ENCODE peak calls at places on chromosome 1, in ten cellular contexts. One of them, this sample, is unnamed.

GRCh38 chr1:94044290-94044790 is 76.6 kb downstream of the ABCA4 start:
- DNase-seq in activated naive CD4-positive, alpha-beta T cell treated with anti-CD3 and anti-CD28 coated beads, Interleukin-2, amount 10 ng/mL, durations not matched to agents 7 days and 5 days: no peak
- DNase-seq in activated CD8-positive, alpha-beta memory T cell treated with anti-CD3 and anti-CD28 coated beads for 24 hours: no peak
- DNase-seq in stimulated activated CD8-positive, alpha-beta memory T cell treated with anti-CD3 and anti-CD28 coated beads, Interleukin-7, amount 100 ng/mL, for 48 hours: no peak
- DNase-seq in activated CD4-positive, alpha-beta T cell treated with anti-CD3 and anti-CD28 coated beads, Interleukin-2, amount 50 U/mL, for 1 hour: no peak
- DNase-seq in AG08396: no peak
- DNase-seq in SW480: no peak
- DNase-seq in naive thymus-derived CD8-positive, alpha-beta T cell: no peak
- DNase-seq in stimulated activated CD4-positive, alpha-beta T cell treated with anti-CD3 and anti-CD28 coated beads, Interleukin-1b, Interleukin-23, amount 100 ng/mL, for 24 hours: no peak
- DNase-seq in cerebellar cortex: no peak
- DNase-seq in this sample: no peak

GRCh38 chr1:172399369-172400072 is 21.0 kb upstream of the C1orf105 start:
- DNase-seq in stimulated activated CD8-positive, alpha-beta memory T cell treated with anti-CD3 and anti-CD28 coated beads, Interleukin-7, amount 100 ng/mL, for 48 hours: no peak
- DNase-seq in naive thymus-derived CD8-positive, alpha-beta T cell: no peak
- DNase-seq in stimulated activated CD4-positive, alpha-beta T cell treated with anti-CD3 and anti-CD28 coated beads, Interleukin-1b, Interleukin-23, amount 100 ng/mL, for 24 hours: no peak
- DNase-seq in activated naive CD4-positive, alpha-beta T cell treated with anti-CD3 and anti-CD28 coated beads, Interleukin-2, amount 10 ng/mL, durations not matched to agents 7 days and 5 days: peak
- DNase-seq in activated CD4-positive, alpha-beta T cell treated with anti-CD3 and anti-CD28 coated beads, Interleukin-2, amount 50 U/mL, for 1 hour: no peak
- DNase-seq in AG08396: peak
- DNase-seq in cerebellar cortex: peak
- DNase-seq in activated CD8-positive, alpha-beta memory T cell treated with anti-CD3 and anti-CD28 coated beads for 24 hours: peak
- DNase-seq in SW480: peak
- DNase-seq in this sample: peak

GRCh38 chr1:223340637-223341036 is 23.3 kb downstream of the SUSD4 start:
- DNase-seq in naive thymus-derived CD8-positive, alpha-beta T cell: no peak
- DNase-seq in activated naive CD4-positive, alpha-beta T cell treated with anti-CD3 and anti-CD28 coated beads, Interleukin-2, amount 10 ng/mL, durations not matched to agents 7 days and 5 days: no peak
- DNase-seq in cerebellar cortex: no peak
- DNase-seq in AG08396: no peak
- DNase-seq in SW480: peak
- DNase-seq in stimulated activated CD8-positive, alpha-beta memory T cell treated with anti-CD3 and anti-CD28 coated beads, Interleukin-7, amount 100 ng/mL, for 48 hours: no peak
- DNase-seq in stimulated activated CD4-positive, alpha-beta T cell treated with anti-CD3 and anti-CD28 coated beads, Interleukin-1b, Interleukin-23, amount 100 ng/mL, for 24 hours: no peak
- DNase-seq in activated CD4-positive, alpha-beta T cell treated with anti-CD3 and anti-CD28 coated beads, Interleukin-2, amount 50 U/mL, for 1 hour: no peak
- DNase-seq in activated CD8-positive, alpha-beta memory T cell treated with anti-CD3 and anti-CD28 coated beads for 24 hours: no peak
- DNase-seq in this sample: no peak

GRCh38 chr1:227789042-227789880 is 26.2 kb upstream of the PRSS38 start:
- DNase-seq in cerebellar cortex: peak
- DNase-seq in naive thymus-derived CD8-positive, alpha-beta T cell: no peak
- DNase-seq in SW480: no peak
- DNase-seq in activated naive CD4-positive, alpha-beta T cell treated with anti-CD3 and anti-CD28 coated beads, Interleukin-2, amount 10 ng/mL, durations not matched to agents 7 days and 5 days: no peak
- DNase-seq in activated CD8-positive, alpha-beta memory T cell treated with anti-CD3 and anti-CD28 coated beads for 24 hours: peak
- DNase-seq in stimulated activated CD4-positive, alpha-beta T cell treated with anti-CD3 and anti-CD28 coated beads, Interleukin-1b, Interleukin-23, amount 100 ng/mL, for 24 hours: no peak
- DNase-seq in stimulated activated CD8-positive, alpha-beta memory T cell treated with anti-CD3 and anti-CD28 coated beads, Interleukin-7, amount 100 ng/mL, for 48 hours: no peak
- DNase-seq in activated CD4-positive, alpha-beta T cell treated with anti-CD3 and anti-CD28 coated beads, Interleukin-2, amount 50 U/mL, for 1 hour: no peak
- DNase-seq in AG08396: peak
- DNase-seq in this sample: no peak

GRCh38 chr1:226951286-226952120 is 11.4 kb downstream of the COQ8A start:
- DNase-seq in activated CD4-positive, alpha-beta T cell treated with anti-CD3 and anti-CD28 coated beads, Interleukin-2, amount 50 U/mL, for 1 hour: no peak
- DNase-seq in cerebellar cortex: no peak
- DNase-seq in activated naive CD4-positive, alpha-beta T cell treated with anti-CD3 and anti-CD28 coated beads, Interleukin-2, amount 10 ng/mL, durations not matched to agents 7 days and 5 days: no peak
- DNase-seq in naive thymus-derived CD8-positive, alpha-beta T cell: no peak
- DNase-seq in stimulated activated CD8-positive, alpha-beta memory T cell treated with anti-CD3 and anti-CD28 coated beads, Interleukin-7, amount 100 ng/mL, for 48 hours: no peak
- DNase-seq in SW480: no peak
- DNase-seq in activated CD8-positive, alpha-beta memory T cell treated with anti-CD3 and anti-CD28 coated beads for 24 hours: no peak
- DNase-seq in AG08396: no peak
- DNase-seq in stimulated activated CD4-positive, alpha-beta T cell treated with anti-CD3 and anti-CD28 coated beads, Interleukin-1b, Interleukin-23, amount 100 ng/mL, for 24 hours: no peak
- DNase-seq in this sample: no peak

GRCh38 chr1:17547271-17547670 is 7.8 kb downstream of the ARHGEF10L start:
- DNase-seq in naive thymus-derived CD8-positive, alpha-beta T cell: no peak
- DNase-seq in activated naive CD4-positive, alpha-beta T cell treated with anti-CD3 and anti-CD28 coated beads, Interleukin-2, amount 10 ng/mL, durations not matched to agents 7 days and 5 days: no peak
- DNase-seq in activated CD8-positive, alpha-beta memory T cell treated with anti-CD3 and anti-CD28 coated beads for 24 hours: no peak
- DNase-seq in activated CD4-positive, alpha-beta T cell treated with anti-CD3 and anti-CD28 coated beads, Interleukin-2, amount 50 U/mL, for 1 hour: no peak
- DNase-seq in stimulated activated CD8-positive, alpha-beta memory T cell treated with anti-CD3 and anti-CD28 coated beads, Interleukin-7, amount 100 ng/mL, for 48 hours: no peak
- DNase-seq in stimulated activated CD4-positive, alpha-beta T cell treated with anti-CD3 and anti-CD28 coated beads, Interleukin-1b, Interleukin-23, amount 100 ng/mL, for 24 hours: no peak
- DNase-seq in cerebellar cortex: peak
- DNase-seq in AG08396: no peak
- DNase-seq in SW480: no peak
- DNase-seq in this sample: no peak

GRCh38 chr1:177425241-177425640 is 254.5 kb downstream of the BRINP2 start:
- DNase-seq in activated CD8-positive, alpha-beta memory T cell treated with anti-CD3 and anti-CD28 coated beads for 24 hours: no peak
- DNase-seq in activated naive CD4-positive, alpha-beta T cell treated with anti-CD3 and anti-CD28 coated beads, Interleukin-2, amount 10 ng/mL, durations not matched to agents 7 days and 5 days: no peak
- DNase-seq in activated CD4-positive, alpha-beta T cell treated with anti-CD3 and anti-CD28 coated beads, Interleukin-2, amount 50 U/mL, for 1 hour: no peak
- DNase-seq in naive thymus-derived CD8-positive, alpha-beta T cell: no peak
- DNase-seq in SW480: no peak
- DNase-seq in cerebellar cortex: no peak
- DNase-seq in stimulated activated CD4-positive, alpha-beta T cell treated with anti-CD3 and anti-CD28 coated beads, Interleukin-1b, Interleukin-23, amount 100 ng/mL, for 24 hours: no peak
- DNase-seq in AG08396: no peak
- DNase-seq in stimulated activated CD8-positive, alpha-beta memory T cell treated with anti-CD3 and anti-CD28 coated beads, Interleukin-7, amount 100 ng/mL, for 48 hours: no peak
- DNase-seq in this sample: no peak

GRCh38 chr1:228464487-228464983 is 22.6 kb upstream of the RNF187 start:
- DNase-seq in naive thymus-derived CD8-positive, alpha-beta T cell: peak
- DNase-seq in AG08396: peak
- DNase-seq in activated naive CD4-positive, alpha-beta T cell treated with anti-CD3 and anti-CD28 coated beads, Interleukin-2, amount 10 ng/mL, durations not matched to agents 7 days and 5 days: peak
- DNase-seq in activated CD8-positive, alpha-beta memory T cell treated with anti-CD3 and anti-CD28 coated beads for 24 hours: peak
- DNase-seq in activated CD4-positive, alpha-beta T cell treated with anti-CD3 and anti-CD28 coated beads, Interleukin-2, amount 50 U/mL, for 1 hour: peak
- DNase-seq in cerebellar cortex: peak
- DNase-seq in SW480: no peak
- DNase-seq in stimulated activated CD4-positive, alpha-beta T cell treated with anti-CD3 and anti-CD28 coated beads, Interleukin-1b, Interleukin-23, amount 100 ng/mL, for 24 hours: peak
- DNase-seq in stimulated activated CD8-positive, alpha-beta memory T cell treated with anti-CD3 and anti-CD28 coated beads, Interleukin-7, amount 100 ng/mL, for 48 hours: peak
- DNase-seq in this sample: peak

GRCh38 chr1:87141556-87141955 is 187.1 kb upstream of the LMO4 start:
- DNase-seq in cerebellar cortex: no peak
- DNase-seq in AG08396: no peak
- DNase-seq in activated naive CD4-positive, alpha-beta T cell treated with anti-CD3 and anti-CD28 coated beads, Interleukin-2, amount 10 ng/mL, durations not matched to agents 7 days and 5 days: no peak
- DNase-seq in activated CD4-positive, alpha-beta T cell treated with anti-CD3 and anti-CD28 coated beads, Interleukin-2, amount 50 U/mL, for 1 hour: no peak
- DNase-seq in stimulated activated CD8-positive, alpha-beta memory T cell treated with anti-CD3 and anti-CD28 coated beads, Interleukin-7, amount 100 ng/mL, for 48 hours: no peak
- DNase-seq in naive thymus-derived CD8-positive, alpha-beta T cell: no peak
- DNase-seq in SW480: no peak
- DNase-seq in activated CD8-positive, alpha-beta memory T cell treated with anti-CD3 and anti-CD28 coated beads for 24 hours: no peak
- DNase-seq in stimulated activated CD4-positive, alpha-beta T cell treated with anti-CD3 and anti-CD28 coated beads, Interleukin-1b, Interleukin-23, amount 100 ng/mL, for 24 hours: no peak
- DNase-seq in this sample: peak